ENCODE peak calls at places on chromosome 14, in five cellular contexts. L is GM23248; V is WERI-Rb-1; H is right cardiac atrium; T is CD4-positive, alpha-beta T cell. Q is an unnamed sample.

GRCh38 chr14:86532219-86532618 is 1002.3 kb downstream of the FLRT2 start:
- DNase-seq in L (no peak), V (no peak), H (no peak), T (no peak), Q (no peak)

GRCh38 chr14:22469541-22470303 is 119.3 kb downstream of the DAD1 start:
- DNase-seq in L (peak; percentile 28), V (no peak), H (no peak), T (no peak), Q (no peak)

GRCh38 chr14:104557086-104557485 is 22.5 kb upstream of the C14orf180 start:
- DNase-seq in L (no peak), V (peak; percentile 1), H (no peak), T (no peak), Q (peak; percentile 1)

GRCh38 chr14:93954900-93955891 is 21.2 kb downstream of the ASB2 start:
- DNase-seq in L (no peak), V (no peak), H (no peak), T (peak; percentile 35), Q (no peak)

GRCh38 chr14:74888164-74889158 is 6.7 kb downstream of the DLST start:
- DNase-seq in L (peak; percentile 45), V (peak; percentile 54), H (no peak), T (no peak), Q (no peak)

GRCh38 chr14:43706901-43707300 is 800.2 kb downstream of the FSCB start:
- DNase-seq in L (peak; percentile 16), V (no peak), H (no peak), T (no peak), Q (no peak)

GRCh38 chr14:68788275-68789001 is 4.4 kb downstream of the ZFP36L1 start:
- DNase-seq in L (peak; percentile 38), V (no peak), H (no peak), T (no peak), Q (no peak)

GRCh38 chr14:57820581-57820980 is 45.3 kb downstream of the SLC35F4 start:
- DNase-seq in L (peak; percentile 13), V (no peak), H (no peak), T (no peak), Q (no peak)

GRCh38 chr14:25944020-25944419 is 653.8 kb downstream of the NOVA1 start:
- DNase-seq in L (no peak), V (no peak), H (no peak), T (no peak), Q (no peak)

GRCh38 chr14:103894723-103895059 is 33.6 kb upstream of the TDRD9 start:
- DNase-seq in L (no peak), V (no peak), H (no peak), T (no peak), Q (no peak)

GRCh38 chr14:57209561-57209960 is 59.1 kb downstream of the EXOC5 start:
- DNase-seq in L (peak; percentile 53), V (no peak), H (no peak), T (no peak), Q (no peak)

GRCh38 chr14:64634558-64634957 is 69.7 kb upstream of the PLEKHG3 start:
- DNase-seq in L (no peak), V (no peak), H (no peak), T (no peak), Q (no peak)

GRCh38 chr14:36852853-36853634 is 191.4 kb downstream of the PAX9 start:
- DNase-seq in L (peak; percentile 12), V (no peak), H (peak; percentile 43), T (no peak), Q (no peak)

GRCh38 chr14:56059054-56059453 is 59.2 kb upstream of the PELI2 start:
- DNase-seq in L (no peak), V (no peak), H (no peak), T (no peak), Q (no peak)

GRCh38 chr14:52936437-52936836 is 14.4 kb downstream of the FERMT2 start:
- DNase-seq in L (no peak), V (peak; percentile 41), H (no peak), T (no peak), Q (no peak)

GRCh38 chr14:50775357-50775756 is 55.6 kb downstream of the NIN start:
- DNase-seq in L (peak; percentile 93), V (no peak), H (no peak), T (no peak), Q (no peak)

GRCh38 chr14:47619397-47619796 is 56.0 kb downstream of the MDGA2 start:
- DNase-seq in L (no peak), V (no peak), H (no peak), T (no peak), Q (no peak)

GRCh38 chr14:91350813-91351507 is 66.7 kb downstream of the CCDC88C start:
- DNase-seq in L (no peak), V (no peak), H (no peak), T (no peak), Q (peak; percentile 40)

GRCh38 chr14:71137536-71138235 is 230.4 kb downstream of the PCNX1 start:
- DNase-seq in L (no peak), V (no peak), H (no peak), T (no peak), Q (no peak)

GRCh38 chr14:89422181-89422951 is 5.3 kb upstream of the FOXN3 start:
- DNase-seq in L (no peak), V (no peak), H (no peak), T (no peak), Q (no peak)

GRCh38 chr14:23910081-23910875 is 43.3 kb upstream of the DHRS4 start:
- DNase-seq in L (peak; percentile 78), V (peak; percentile 88), H (no peak), T (no peak), Q (no peak)

GRCh38 chr14:101349108-101349507 is 212.2 kb upstream of the DIO3 start:
- DNase-seq in L (no peak), V (no peak), H (no peak), T (no peak), Q (no peak)

GRCh38 chr14:101351769-101352168 is 209.5 kb upstream of the DIO3 start:
- DNase-seq in L (no peak), V (no peak), H (no peak), T (no peak), Q (no peak)

GRCh38 chr14:101350710-101351109 is 210.6 kb upstream of the DIO3 start:
- DNase-seq in L (no peak), V (no peak), H (no peak), T (no peak), Q (no peak)

GRCh38 chr14:101351146-101351545 is 210.1 kb upstream of the DIO3 start:
- DNase-seq in L (no peak), V (no peak), H (no peak), T (no peak), Q (no peak)

DNA sequence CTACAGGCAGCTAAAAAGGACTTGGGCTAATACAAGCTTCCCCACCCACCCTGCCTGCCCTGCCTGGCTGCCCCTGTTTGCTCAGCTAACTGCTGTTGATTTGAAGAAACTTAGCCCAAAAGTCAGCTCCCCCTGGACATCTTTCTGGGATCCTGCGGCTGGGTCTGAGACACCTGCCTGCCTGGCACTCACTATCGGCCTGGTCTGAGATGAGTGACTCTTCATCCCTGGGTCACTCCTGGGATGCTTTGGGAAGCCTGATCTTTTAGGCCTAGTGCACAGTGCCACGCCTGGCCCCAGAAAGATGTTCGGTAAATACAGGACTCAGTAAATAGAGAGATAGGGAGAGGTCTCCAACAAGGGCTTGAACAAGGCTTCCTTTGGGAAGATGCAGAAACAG is 211.3 kb upstream of the DIO3 start:
- DNase-seq in L (no peak), V (no peak), H (no peak), T (no peak), Q (no peak)
- H3K9me3 ChIP-seq in L (peaks cover 4% of the 10 kb centered on the region), V (peaks cover 10% of the 10 kb centered on the region), H (no peaks in the 10 kb centered on the region), T (peaks cover 10% of the 10 kb centered on the region), Q (peaks cover 4% of the 10 kb centered on the region)

DNA sequence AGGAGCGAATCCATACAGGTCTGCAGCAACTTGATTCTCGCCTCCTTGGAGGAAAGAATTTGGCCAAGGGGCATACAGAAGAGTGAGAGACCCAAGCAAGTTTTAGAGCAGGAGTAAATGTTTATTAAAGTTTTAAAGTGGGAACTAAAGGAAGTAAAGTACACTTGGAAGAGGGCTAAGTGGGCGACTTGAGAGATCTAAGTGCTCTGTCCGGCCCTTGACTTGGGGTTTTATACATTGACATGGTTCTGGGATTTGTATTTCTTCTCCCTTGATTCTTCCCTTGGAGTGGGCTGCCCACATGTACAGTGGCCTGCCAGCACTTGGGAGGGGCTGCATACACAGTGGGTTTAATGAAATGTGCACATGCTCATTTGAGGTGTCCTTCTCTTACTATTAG is 421.2 kb downstream of the TMEM121 start:
- DNase-seq in L (no peak), V (no peak), H (no peak), T (no peak), Q (no peak)
- H3K9me3 ChIP-seq in L (no peaks in the 10 kb centered on the region), V (peaks cover 3% of the 10 kb centered on the region), H (no peaks in the 10 kb centered on the region), T (no peaks in the 10 kb centered on the region), Q (no peaks in the 10 kb centered on the region)

GRCh38 chr14:61334197-61334701 is 12.9 kb downstream of the PRKCH start:
- DNase-seq in L (no peak), V (no peak), H (no peak), T (no peak), Q (no peak)
- H3K9me3 ChIP-seq in L (no peaks in the 10 kb centered on the region), V (no peaks in the 10 kb centered on the region), H (no peaks in the 10 kb centered on the region), T (no peaks in the 10 kb centered on the region), Q (no peaks in the 10 kb centered on the region)

GRCh38 chr14:105854600-105855245 is 328.3 kb downstream of the TMEM121 start:
- DNase-seq in L (no peak), V (no peak), H (peak; percentile 48), T (no peak), Q (peak; percentile 9)
- H3K9me3 ChIP-seq in L (no peaks in the 10 kb centered on the region), V (no peaks in the 10 kb centered on the region), H (no peaks in the 10 kb centered on the region), T (no peaks in the 10 kb centered on the region), Q (no peaks in the 10 kb centered on the region)

Q was measured in T-helper 17 cell.